ENCODE peak calls at places on chromosomes 12 and 14, in eight cellular contexts. One of them, this sample, is unnamed.

GRCh38 chr12:120669055-120669828 is 17.7 kb upstream of the MLEC start:
- DNase-seq in coronary artery: no peak
- DNase-seq in fibroblast of the aortic adventitia: peak
- DNase-seq in mucosa of descending colon: no peak
- DNase-seq in choroid plexus epithelial cell: peak
- DNase-seq in heart right ventricle: no peak
- DNase-seq in left ventricle myocardium inferior: no peak
- DNase-seq in HL-60: no peak
- DNase-seq in this sample: no peak

GRCh38 chr14:50705026-50705593 is 37.0 kb upstream of the SAV1 start:
- DNase-seq in left ventricle myocardium inferior: no peak
- DNase-seq in HL-60: no peak
- DNase-seq in choroid plexus epithelial cell: no peak
- DNase-seq in heart right ventricle: peak
- DNase-seq in coronary artery: no peak
- DNase-seq in mucosa of descending colon: no peak
- DNase-seq in fibroblast of the aortic adventitia: no peak
- DNase-seq in this sample: no peak

GRCh38 chr12:9387450-9387849 is 179.3 kb upstream of the PZP start:
- DNase-seq in HL-60: no peak
- DNase-seq in fibroblast of the aortic adventitia: no peak
- DNase-seq in choroid plexus epithelial cell: no peak
- DNase-seq in mucosa of descending colon: no peak
- DNase-seq in coronary artery: no peak
- DNase-seq in heart right ventricle: no peak
- DNase-seq in left ventricle myocardium inferior: no peak
- DNase-seq in this sample: no peak

GRCh38 chr12:70919597-70920035 is 922 bp downstream of the PTPRR start:
- DNase-seq in heart right ventricle: no peak
- DNase-seq in coronary artery: no peak
- DNase-seq in mucosa of descending colon: no peak
- DNase-seq in choroid plexus epithelial cell: peak
- DNase-seq in left ventricle myocardium inferior: no peak
- DNase-seq in fibroblast of the aortic adventitia: peak
- DNase-seq in HL-60: no peak
- DNase-seq in this sample: no peak

GRCh38 chr14:52879958-52880357 is 70.9 kb downstream of the FERMT2 start:
- DNase-seq in coronary artery: no peak
- DNase-seq in mucosa of descending colon: no peak
- DNase-seq in left ventricle myocardium inferior: no peak
- DNase-seq in choroid plexus epithelial cell: peak
- DNase-seq in heart right ventricle: no peak
- DNase-seq in HL-60: no peak
- DNase-seq in fibroblast of the aortic adventitia: no peak
- DNase-seq in this sample: no peak

GRCh38 chr12:18706798-18707197 is 31.0 kb downstream of the PLCZ1 start:
- DNase-seq in coronary artery: no peak
- DNase-seq in mucosa of descending colon: no peak
- DNase-seq in choroid plexus epithelial cell: no peak
- DNase-seq in left ventricle myocardium inferior: no peak
- DNase-seq in fibroblast of the aortic adventitia: peak
- DNase-seq in heart right ventricle: no peak
- DNase-seq in HL-60: no peak
- DNase-seq in this sample: no peak

GRCh38 chr12:117105902-117106301 is 6.7 kb upstream of the TESC start:
- DNase-seq in choroid plexus epithelial cell: no peak
- DNase-seq in coronary artery: no peak
- DNase-seq in heart right ventricle: no peak
- DNase-seq in left ventricle myocardium inferior: no peak
- DNase-seq in mucosa of descending colon: no peak
- DNase-seq in fibroblast of the aortic adventitia: no peak
- DNase-seq in HL-60: peak
- DNase-seq in this sample: no peak

GRCh38 chr14:74531467-74531866 is 37.9 kb downstream of the ISCA2 start:
- DNase-seq in mucosa of descending colon: no peak
- DNase-seq in left ventricle myocardium inferior: peak
- DNase-seq in coronary artery: no peak
- DNase-seq in HL-60: no peak
- DNase-seq in heart right ventricle: peak
- DNase-seq in fibroblast of the aortic adventitia: peak
- DNase-seq in choroid plexus epithelial cell: peak
- DNase-seq in this sample: no peak

GRCh38 chr12:95762123-95762785 is 28.3 kb downstream of the NTN4 start:
- DNase-seq in left ventricle myocardium inferior: no peak
- DNase-seq in heart right ventricle: no peak
- DNase-seq in fibroblast of the aortic adventitia: peak
- DNase-seq in HL-60: no peak
- DNase-seq in coronary artery: no peak
- DNase-seq in choroid plexus epithelial cell: no peak
- DNase-seq in mucosa of descending colon: no peak
- DNase-seq in this sample: no peak

GRCh38 chr12:105640780-105641179 is 310.3 kb downstream of the C12orf75 start:
- DNase-seq in left ventricle myocardium inferior: no peak
- DNase-seq in coronary artery: no peak
- DNase-seq in HL-60: no peak
- DNase-seq in choroid plexus epithelial cell: no peak
- DNase-seq in heart right ventricle: no peak
- DNase-seq in fibroblast of the aortic adventitia: no peak
- DNase-seq in mucosa of descending colon: no peak
- DNase-seq in this sample: no peak

GRCh38 chr12:75783093-75783877 is 248.3 kb downstream of the PHLDA1 start:
- DNase-seq in choroid plexus epithelial cell: peak
- DNase-seq in fibroblast of the aortic adventitia: no peak
- DNase-seq in coronary artery: peak
- DNase-seq in left ventricle myocardium inferior: no peak
- DNase-seq in HL-60: no peak
- DNase-seq in mucosa of descending colon: no peak
- DNase-seq in heart right ventricle: peak
- DNase-seq in this sample: no peak

GRCh38 chr12:120841525-120841924 is 62.6 kb downstream of the SPPL3 start:
- DNase-seq in fibroblast of the aortic adventitia: no peak
- DNase-seq in heart right ventricle: no peak
- DNase-seq in coronary artery: no peak
- DNase-seq in choroid plexus epithelial cell: no peak
- DNase-seq in left ventricle myocardium inferior: no peak
- DNase-seq in mucosa of descending colon: no peak
- DNase-seq in HL-60: no peak
- DNase-seq in this sample: no peak

GRCh38 chr14:57461777-57462320 is 31.8 kb downstream of the CCDC198 start:
- DNase-seq in left ventricle myocardium inferior: no peak
- DNase-seq in mucosa of descending colon: no peak
- DNase-seq in coronary artery: no peak
- DNase-seq in fibroblast of the aortic adventitia: no peak
- DNase-seq in HL-60: no peak
- DNase-seq in choroid plexus epithelial cell: peak
- DNase-seq in heart right ventricle: no peak
- DNase-seq in this sample: no peak

GRCh38 chr12:51926718-51927117 is 19.4 kb downstream of the ACVRL1 start:
- DNase-seq in left ventricle myocardium inferior: no peak
- DNase-seq in HL-60: peak
- DNase-seq in mucosa of descending colon: no peak
- DNase-seq in fibroblast of the aortic adventitia: peak
- DNase-seq in coronary artery: no peak
- DNase-seq in choroid plexus epithelial cell: peak
- DNase-seq in heart right ventricle: no peak
- DNase-seq in this sample: no peak

GRCh38 chr12:6828671-6829531 is 694 bp downstream of the P3H3 start:
- DNase-seq in mucosa of descending colon: peak
- DNase-seq in coronary artery: no peak
- DNase-seq in heart right ventricle: peak
- DNase-seq in HL-60: no peak
- DNase-seq in left ventricle myocardium inferior: peak
- DNase-seq in fibroblast of the aortic adventitia: peak
- DNase-seq in choroid plexus epithelial cell: peak
- DNase-seq in this sample: no peak

GRCh38 chr12:51635371-51635770 is 44.3 kb downstream of the SCN8A start:
- DNase-seq in mucosa of descending colon: no peak
- DNase-seq in coronary artery: no peak
- DNase-seq in fibroblast of the aortic adventitia: no peak
- DNase-seq in choroid plexus epithelial cell: no peak
- DNase-seq in heart right ventricle: no peak
- DNase-seq in HL-60: no peak
- DNase-seq in left ventricle myocardium inferior: no peak
- DNase-seq in this sample: no peak

GRCh38 chr12:70985850-70986249 is 65.3 kb upstream of the PTPRR start:
- DNase-seq in choroid plexus epithelial cell: peak
- DNase-seq in HL-60: no peak
- DNase-seq in heart right ventricle: no peak
- DNase-seq in coronary artery: no peak
- DNase-seq in mucosa of descending colon: no peak
- DNase-seq in fibroblast of the aortic adventitia: peak
- DNase-seq in left ventricle myocardium inferior: no peak
- DNase-seq in this sample: no peak

GRCh38 chr12:51954465-51955361 is 3.2 kb downstream of the ACVR1B start:
- DNase-seq in heart right ventricle: no peak
- DNase-seq in HL-60: peak
- DNase-seq in choroid plexus epithelial cell: no peak
- DNase-seq in mucosa of descending colon: no peak
- DNase-seq in fibroblast of the aortic adventitia: peak
- DNase-seq in left ventricle myocardium inferior: no peak
- DNase-seq in coronary artery: peak
- DNase-seq in this sample: no peak

DNA sequence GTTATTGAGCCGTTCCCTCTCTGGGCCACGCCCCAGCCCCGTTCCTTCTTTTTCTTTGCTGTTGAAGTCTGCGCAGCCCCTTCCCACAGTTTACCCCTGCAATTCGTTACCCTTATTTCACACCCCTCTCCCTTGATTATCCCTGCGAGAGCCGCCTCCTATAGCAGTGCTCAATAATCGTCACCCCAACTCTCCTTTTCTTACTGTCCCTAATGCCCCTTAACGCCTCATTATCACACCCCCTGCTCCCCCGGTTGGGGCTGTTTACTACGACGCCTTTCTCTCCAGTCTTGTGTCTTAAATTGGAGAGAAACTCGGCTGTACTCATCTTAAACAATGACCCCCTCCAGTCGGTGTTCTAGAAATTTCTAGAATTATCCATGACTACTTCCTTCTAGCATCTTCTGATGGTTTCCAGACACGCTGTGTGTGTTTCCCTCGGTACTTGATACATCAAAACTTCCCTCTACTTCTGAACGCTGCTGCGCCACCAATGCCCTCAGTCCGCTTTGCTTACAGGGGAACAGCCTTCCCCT is 713 bp upstream of the FBXL14 start:
- DNase-seq in fibroblast of the aortic adventitia: no peak
- DNase-seq in HL-60: no peak
- DNase-seq in choroid plexus epithelial cell: peak
- DNase-seq in mucosa of descending colon: no peak
- DNase-seq in left ventricle myocardium inferior: no peak
- DNase-seq in coronary artery: no peak
- DNase-seq in heart right ventricle: peak
- DNase-seq in this sample: no peak
- TF ChIP-seq CTCF in fibroblast of the aortic adventitia: no peak
- TF ChIP-seq CTCF in HL-60: no peak
- TF ChIP-seq CTCF in choroid plexus epithelial cell: no peak
- TF ChIP-seq CTCF in mucosa of descending colon: no peak
- TF ChIP-seq CTCF in left ventricle myocardium inferior: no peak
- TF ChIP-seq CTCF in coronary artery: no peak
- TF ChIP-seq CTCF in heart right ventricle: no peak
- TF ChIP-seq CTCF in this sample: no peak

DNA sequence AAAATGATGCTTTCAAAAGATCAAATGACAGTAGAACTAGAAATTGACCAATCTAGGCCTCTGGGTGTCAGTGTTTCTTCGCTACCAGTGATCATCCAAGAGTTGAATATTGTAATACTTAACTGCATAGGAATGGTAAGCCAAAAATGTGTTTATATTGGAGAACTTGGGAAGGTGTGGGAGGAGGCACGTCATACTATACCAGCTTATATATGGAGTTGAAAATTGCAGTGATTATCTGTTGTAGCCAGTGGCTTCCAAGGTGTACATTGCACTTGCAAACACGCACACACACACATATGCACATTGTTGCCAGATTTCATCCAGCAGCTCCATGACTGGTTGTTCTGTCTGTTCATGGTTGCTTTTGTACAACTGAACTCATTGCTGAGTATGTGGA is 36.1 kb downstream of the EID3 start:
- DNase-seq in heart right ventricle: no peak
- DNase-seq in left ventricle myocardium inferior: no peak
- DNase-seq in mucosa of descending colon: no peak
- DNase-seq in fibroblast of the aortic adventitia: peak
- DNase-seq in HL-60: no peak
- DNase-seq in choroid plexus epithelial cell: no peak
- DNase-seq in coronary artery: no peak
- DNase-seq in this sample: no peak
- H3K4me3 ChIP-seq in heart right ventricle: no peak
- H3K4me3 ChIP-seq in left ventricle myocardium inferior: no peak
- H3K4me3 ChIP-seq in mucosa of descending colon: no peak
- H3K4me3 ChIP-seq in fibroblast of the aortic adventitia: no peak
- H3K4me3 ChIP-seq in HL-60: no peak
- H3K4me3 ChIP-seq in choroid plexus epithelial cell: no peak
- H3K4me3 ChIP-seq in coronary artery: no peak
- H3K4me3 ChIP-seq in this sample: no peak

GRCh38 chr12:29025936-29026335 is 123.1 kb upstream of the FAR2 start:
- DNase-seq in fibroblast of the aortic adventitia: no peak
- DNase-seq in choroid plexus epithelial cell: no peak
- DNase-seq in mucosa of descending colon: no peak
- DNase-seq in heart right ventricle: no peak
- DNase-seq in HL-60: no peak
- DNase-seq in coronary artery: no peak
- DNase-seq in left ventricle myocardium inferior: no peak
- DNase-seq in this sample: no peak

GRCh38 chr12:29026419-29026818 is 122.7 kb upstream of the FAR2 start:
- DNase-seq in fibroblast of the aortic adventitia: no peak
- DNase-seq in choroid plexus epithelial cell: no peak
- DNase-seq in coronary artery: no peak
- DNase-seq in heart right ventricle: no peak
- DNase-seq in mucosa of descending colon: no peak
- DNase-seq in HL-60: no peak
- DNase-seq in left ventricle myocardium inferior: no peak
- DNase-seq in this sample: no peak

GRCh38 chr12:29023436-29024076 is 125.5 kb upstream of the FAR2 start:
- DNase-seq in mucosa of descending colon: no peak
- DNase-seq in fibroblast of the aortic adventitia: peak
- DNase-seq in choroid plexus epithelial cell: no peak
- DNase-seq in left ventricle myocardium inferior: no peak
- DNase-seq in HL-60: no peak
- DNase-seq in heart right ventricle: no peak
- DNase-seq in coronary artery: no peak
- DNase-seq in this sample: no peak

GRCh38 chr12:29030006-29030405 is 119.1 kb upstream of the FAR2 start:
- DNase-seq in coronary artery: no peak
- DNase-seq in heart right ventricle: no peak
- DNase-seq in fibroblast of the aortic adventitia: no peak
- DNase-seq in choroid plexus epithelial cell: no peak
- DNase-seq in mucosa of descending colon: no peak
- DNase-seq in HL-60: no peak
- DNase-seq in left ventricle myocardium inferior: no peak
- DNase-seq in this sample: no peak

GRCh38 chr12:29024117-29024516 is 125.0 kb upstream of the FAR2 start:
- DNase-seq in heart right ventricle: no peak
- DNase-seq in left ventricle myocardium inferior: no peak
- DNase-seq in mucosa of descending colon: no peak
- DNase-seq in coronary artery: no peak
- DNase-seq in choroid plexus epithelial cell: no peak
- DNase-seq in fibroblast of the aortic adventitia: no peak
- DNase-seq in HL-60: no peak
- DNase-seq in this sample: no peak
- TF ChIP-seq CTCF in heart right ventricle: no peak
- TF ChIP-seq CTCF in left ventricle myocardium inferior: no peak
- TF ChIP-seq CTCF in mucosa of descending colon: no peak
- TF ChIP-seq CTCF in coronary artery: no peak
- TF ChIP-seq CTCF in choroid plexus epithelial cell: peak
- TF ChIP-seq CTCF in fibroblast of the aortic adventitia: peak
- TF ChIP-seq CTCF in HL-60: no peak
- TF ChIP-seq CTCF in this sample: peak

GRCh38 chr12:16610006-16610520 is 4.1 kb upstream of the LMO3 start:
- DNase-seq in heart right ventricle: no peak
- DNase-seq in HL-60: no peak
- DNase-seq in choroid plexus epithelial cell: no peak
- DNase-seq in left ventricle myocardium inferior: no peak
- DNase-seq in fibroblast of the aortic adventitia: no peak
- DNase-seq in mucosa of descending colon: no peak
- DNase-seq in coronary artery: no peak
- DNase-seq in this sample: no peak
- H3K4me3 ChIP-seq in heart right ventricle: no peak
- H3K4me3 ChIP-seq in HL-60: no peak
- H3K4me3 ChIP-seq in choroid plexus epithelial cell: no peak
- H3K4me3 ChIP-seq in left ventricle myocardium inferior: peak
- H3K4me3 ChIP-seq in fibroblast of the aortic adventitia: no peak
- H3K4me3 ChIP-seq in mucosa of descending colon: no peak
- H3K4me3 ChIP-seq in coronary artery: no peak
- H3K4me3 ChIP-seq in this sample: no peak